ENCODE peak calls at places on chromosomes 6 and 20, in ten cellular contexts. Q is stimulated activated naive CD8-positive, alpha-beta T cell treated with anti-CD3 and anti-CD28 coated beads, Interleukin-15, Interleukin-2, amounts not matched to agents 100 U/mL and 50 U/mL, for 24 hours; W is T-helper 2 cell; Y is HTR-8/SVneo; K is nucleus accumbens; L is ureter; R is activated CD4-positive, alpha-beta T cell treated with anti-CD3 and anti-CD28 coated beads, Interleukin-2, amount 50 U/mL, for 1 hour; I is H7; O is effector memory CD8-positive, alpha-beta T cell; P is small intestine. G is an unnamed sample.

GRCh38 chr20:2705931-2706645 is 13.5 kb downstream of the EBF4 start:
- DNase-seq in Q (no peak), W (no peak), Y (no peak), K (no peak), L (peak; percentile 29), R (no peak), I (peak; percentile 77), O (no peak), P (no peak), G (no peak)

GRCh38 chr6:34462561-34462971 is 3.3 kb upstream of the PACSIN1 start:
- DNase-seq in Q (no peak), W (no peak), Y (peak; percentile 61), K (no peak), L (peak; percentile 58), R (no peak), I (peak; percentile 82), O (no peak), P (peak; percentile 84), G (no peak)

GRCh38 chr6:47278545-47278944 is 31.2 kb downstream of the TNFRSF21 start:
- DNase-seq in Q (no peak), W (no peak), Y (no peak), K (no peak), L (no peak), R (no peak), I (no peak), O (no peak), P (peak; percentile 59), G (no peak)

GRCh38 chr6:105991561-105992314 is 94.4 kb upstream of the PRDM1 start:
- DNase-seq in Q (peak; percentile 24), W (peak; percentile 69), Y (no peak), K (no peak), L (no peak), R (no peak), I (peak; percentile 46), O (no peak), P (peak; percentile 56), G (no peak)

GRCh38 chr6:51855310-51856082 is 231.9 kb downstream of the PKHD1 start:
- DNase-seq in Q (no peak), W (peak; percentile 57), Y (peak; percentile 14), K (no peak), L (no peak), R (no peak), I (peak; percentile 56), O (no peak), P (peak; percentile 76), G (no peak)

GRCh38 chr6:37257634-37258404 is at the start of the genes TBC1D22B and TMEM217:
- DNase-seq in Q (peak; percentile 96), W (peak; percentile 97), Y (peak; percentile 99), K (peak; percentile 91), L (peak; percentile 97), R (peak; percentile 95), I (peak; percentile 96), O (peak; percentile 93), P (peak; percentile 98), G (peak; percentile 94)

GRCh38 chr6:511488-512137 is 120.1 kb downstream of the IRF4 start:
- DNase-seq in Q (no peak), W (no peak), Y (no peak), K (no peak), L (no peak), R (no peak), I (no peak), O (no peak), P (no peak), G (no peak)

GRCh38 chr6:89443658-89444057 is 10.7 kb downstream of the ANKRD6 start:
- DNase-seq in Q (no peak), W (no peak), Y (no peak), K (no peak), L (no peak), R (no peak), I (no peak), O (no peak), P (no peak), G (no peak)

GRCh38 chr6:132244744-132245143 is 156.5 kb downstream of the MOXD1 start:
- DNase-seq in Q (no peak), W (no peak), Y (no peak), K (no peak), L (no peak), R (no peak), I (no peak), O (no peak), P (no peak), G (no peak)

GRCh38 chr6:26234421-26235239 is 130.4 kb upstream of the BTN3A2 start:
- DNase-seq in Q (peak; percentile 77), W (peak; percentile 96), Y (peak; percentile 82), K (no peak), L (peak; percentile 77), R (peak; percentile 53), I (peak; percentile 71), O (peak; percentile 52), P (peak; percentile 94), G (peak; percentile 52)

GRCh38 chr20:38617011-38617829 is 15.6 kb downstream of the ARHGAP40 start:
- DNase-seq in Q (no peak), W (no peak), Y (peak; percentile 71), K (no peak), L (peak; percentile 61), R (no peak), I (peak; percentile 70), O (no peak), P (no peak), G (no peak)

GRCh38 chr6:65819152-65819551 is 112.1 kb upstream of the EYS start:
- DNase-seq in Q (no peak), W (no peak), Y (no peak), K (no peak), L (no peak), R (no peak), I (no peak), O (no peak), P (no peak), G (no peak)

GRCh38 chr6:166027761-166028160 is 139.9 kb downstream of the TBXT start:
- DNase-seq in Q (no peak), W (no peak), Y (no peak), K (no peak), L (no peak), R (no peak), I (no peak), O (no peak), P (no peak), G (no peak)

GRCh38 chr20:60009318-60009717 is 51.1 kb downstream of the CDH26 start:
- DNase-seq in Q (no peak), W (no peak), Y (no peak), K (no peak), L (no peak), R (no peak), I (no peak), O (no peak), P (no peak), G (no peak)

GRCh38 chr6:146026873-146027272 is 2.0 kb upstream of the GRM1 start:
- DNase-seq in Q (no peak), W (no peak), Y (no peak), K (no peak), L (no peak), R (no peak), I (no peak), O (no peak), P (no peak), G (no peak)

GRCh38 chr6:165181951-165182414 is 127.4 kb downstream of the C6orf118 start:
- DNase-seq in Q (no peak), W (no peak), Y (no peak), K (no peak), L (no peak), R (no peak), I (no peak), O (no peak), P (no peak), G (no peak)

GRCh38 chr20:15654208-15654649 is 919.0 kb downstream of the KIF16B start:
- DNase-seq in Q (no peak), W (peak; percentile 44), Y (no peak), K (peak; percentile 9), L (no peak), R (no peak), I (peak; percentile 63), O (no peak), P (peak; percentile 71), G (no peak)

GRCh38 chr20:63177134-63177784 is 38.7 kb downstream of the YTHDF1 start:
- DNase-seq in Q (peak; percentile 54), W (peak; percentile 47), Y (no peak), K (no peak), L (no peak), R (no peak), I (peak; percentile 92), O (no peak), P (no peak), G (no peak)

GRCh38 chr6:53095716-53096115 is 30.5 kb downstream of the FBXO9 start:
- DNase-seq in Q (no peak), W (no peak), Y (no peak), K (no peak), L (no peak), R (no peak), I (no peak), O (no peak), P (no peak), G (no peak)

GRCh38 chr20:24657211-24657610 is 187.8 kb downstream of the SYNDIG1 start:
- DNase-seq in Q (no peak), W (no peak), Y (no peak), K (no peak), L (no peak), R (no peak), I (no peak), O (no peak), P (no peak), G (no peak)